ENCODE peak calls at places on chromosomes 7 and 10, in five cellular contexts. One of them, this sample, is unnamed.

GRCh38 chr10:97892506-97892905 is 42.9 kb downstream of the GOLGA7B start:
- DNase-seq in stimulated activated CD4-positive, alpha-beta T cell treated with anti-CD3 and anti-CD28 coated beads, Interleukin-4, amount 100 ng/mL, for 1 hour: no peak
- DNase-seq in astrocyte of the spinal cord: no peak
- DNase-seq in activated T-cell treated with anti-CD3 and anti-CD28 coated beads for 1 hour: no peak
- DNase-seq in iPS-NIHi11: no peak
- DNase-seq in this sample: no peak

GRCh38 chr7:139680676-139681462 is 96.9 kb downstream of the HIPK2 start:
- DNase-seq in stimulated activated CD4-positive, alpha-beta T cell treated with anti-CD3 and anti-CD28 coated beads, Interleukin-4, amount 100 ng/mL, for 1 hour: peak; percentile 66
- DNase-seq in astrocyte of the spinal cord: peak; percentile 97
- DNase-seq in activated T-cell treated with anti-CD3 and anti-CD28 coated beads for 1 hour: peak; percentile 18
- DNase-seq in iPS-NIHi11: no peak
- DNase-seq in this sample: peak; percentile 56

GRCh38 chr10:6300106-6300783 is 97.5 kb downstream of the PFKFB3 start:
- DNase-seq in stimulated activated CD4-positive, alpha-beta T cell treated with anti-CD3 and anti-CD28 coated beads, Interleukin-4, amount 100 ng/mL, for 1 hour: no peak
- DNase-seq in astrocyte of the spinal cord: peak; percentile 73
- DNase-seq in activated T-cell treated with anti-CD3 and anti-CD28 coated beads for 1 hour: no peak
- DNase-seq in iPS-NIHi11: no peak
- DNase-seq in this sample: peak; percentile 25

GRCh38 chr7:17044868-17045267 is 163.1 kb upstream of the AGR3 start:
- DNase-seq in stimulated activated CD4-positive, alpha-beta T cell treated with anti-CD3 and anti-CD28 coated beads, Interleukin-4, amount 100 ng/mL, for 1 hour: no peak
- DNase-seq in astrocyte of the spinal cord: no peak
- DNase-seq in activated T-cell treated with anti-CD3 and anti-CD28 coated beads for 1 hour: no peak
- DNase-seq in iPS-NIHi11: no peak
- DNase-seq in this sample: no peak

GRCh38 chr7:24756989-24757798 is at the start of gene GSDME:
- DNase-seq in stimulated activated CD4-positive, alpha-beta T cell treated with anti-CD3 and anti-CD28 coated beads, Interleukin-4, amount 100 ng/mL, for 1 hour: peak; percentile 54
- DNase-seq in astrocyte of the spinal cord: peak; percentile 67
- DNase-seq in activated T-cell treated with anti-CD3 and anti-CD28 coated beads for 1 hour: peak; percentile 2
- DNase-seq in iPS-NIHi11: peak; percentile 83
- DNase-seq in this sample: peak; percentile 8

GRCh38 chr10:103506061-103506460 is 12.6 kb downstream of the NEURL1 start:
- DNase-seq in stimulated activated CD4-positive, alpha-beta T cell treated with anti-CD3 and anti-CD28 coated beads, Interleukin-4, amount 100 ng/mL, for 1 hour: no peak
- DNase-seq in astrocyte of the spinal cord: no peak
- DNase-seq in activated T-cell treated with anti-CD3 and anti-CD28 coated beads for 1 hour: no peak
- DNase-seq in iPS-NIHi11: no peak
- DNase-seq in this sample: no peak

GRCh38 chr10:113420733-113421200 is 132.1 kb upstream of the HABP2 start:
- DNase-seq in stimulated activated CD4-positive, alpha-beta T cell treated with anti-CD3 and anti-CD28 coated beads, Interleukin-4, amount 100 ng/mL, for 1 hour: no peak
- DNase-seq in astrocyte of the spinal cord: no peak
- DNase-seq in activated T-cell treated with anti-CD3 and anti-CD28 coated beads for 1 hour: no peak
- DNase-seq in iPS-NIHi11: no peak
- DNase-seq in this sample: no peak

GRCh38 chr7:80622531-80622930 is 15.9 kb upstream of the CD36 start:
- DNase-seq in stimulated activated CD4-positive, alpha-beta T cell treated with anti-CD3 and anti-CD28 coated beads, Interleukin-4, amount 100 ng/mL, for 1 hour: no peak
- DNase-seq in astrocyte of the spinal cord: peak; percentile 77
- DNase-seq in activated T-cell treated with anti-CD3 and anti-CD28 coated beads for 1 hour: no peak
- DNase-seq in iPS-NIHi11: no peak
- DNase-seq in this sample: no peak

GRCh38 chr10:125411724-125412123 is 251.4 kb upstream of the CTBP2 start:
- DNase-seq in stimulated activated CD4-positive, alpha-beta T cell treated with anti-CD3 and anti-CD28 coated beads, Interleukin-4, amount 100 ng/mL, for 1 hour: no peak
- DNase-seq in astrocyte of the spinal cord: peak; percentile 86
- DNase-seq in activated T-cell treated with anti-CD3 and anti-CD28 coated beads for 1 hour: no peak
- DNase-seq in iPS-NIHi11: no peak
- DNase-seq in this sample: no peak

GRCh38 chr7:112157072-112157471 is 49.1 kb downstream of the DOCK4 start:
- DNase-seq in stimulated activated CD4-positive, alpha-beta T cell treated with anti-CD3 and anti-CD28 coated beads, Interleukin-4, amount 100 ng/mL, for 1 hour: no peak
- DNase-seq in astrocyte of the spinal cord: peak; percentile 93
- DNase-seq in activated T-cell treated with anti-CD3 and anti-CD28 coated beads for 1 hour: no peak
- DNase-seq in iPS-NIHi11: no peak
- DNase-seq in this sample: no peak

GRCh38 chr10:133528296-133528844 is 1.2 kb downstream of the CYP2E1 start:
- DNase-seq in stimulated activated CD4-positive, alpha-beta T cell treated with anti-CD3 and anti-CD28 coated beads, Interleukin-4, amount 100 ng/mL, for 1 hour: no peak
- DNase-seq in astrocyte of the spinal cord: no peak
- DNase-seq in activated T-cell treated with anti-CD3 and anti-CD28 coated beads for 1 hour: no peak
- DNase-seq in iPS-NIHi11: no peak
- DNase-seq in this sample: no peak

GRCh38 chr7:130887182-130888016 is 153.4 kb upstream of the KLF14 start:
- DNase-seq in stimulated activated CD4-positive, alpha-beta T cell treated with anti-CD3 and anti-CD28 coated beads, Interleukin-4, amount 100 ng/mL, for 1 hour: no peak
- DNase-seq in astrocyte of the spinal cord: peak; percentile 78
- DNase-seq in activated T-cell treated with anti-CD3 and anti-CD28 coated beads for 1 hour: no peak
- DNase-seq in iPS-NIHi11: no peak
- DNase-seq in this sample: no peak

GRCh38 chr10:9853405-9854010 is 1164.2 kb upstream of the CELF2 start:
- DNase-seq in stimulated activated CD4-positive, alpha-beta T cell treated with anti-CD3 and anti-CD28 coated beads, Interleukin-4, amount 100 ng/mL, for 1 hour: no peak
- DNase-seq in astrocyte of the spinal cord: no peak
- DNase-seq in activated T-cell treated with anti-CD3 and anti-CD28 coated beads for 1 hour: no peak
- DNase-seq in iPS-NIHi11: no peak
- DNase-seq in this sample: no peak

GRCh38 chr10:106560925-106561640 is 603.4 kb downstream of the SORCS1 start:
- DNase-seq in stimulated activated CD4-positive, alpha-beta T cell treated with anti-CD3 and anti-CD28 coated beads, Interleukin-4, amount 100 ng/mL, for 1 hour: no peak
- DNase-seq in astrocyte of the spinal cord: peak; percentile 84
- DNase-seq in activated T-cell treated with anti-CD3 and anti-CD28 coated beads for 1 hour: no peak
- DNase-seq in iPS-NIHi11: no peak
- DNase-seq in this sample: no peak

GRCh38 chr10:119166111-119166500 is 592 bp upstream of the SFXN4 start:
- DNase-seq in stimulated activated CD4-positive, alpha-beta T cell treated with anti-CD3 and anti-CD28 coated beads, Interleukin-4, amount 100 ng/mL, for 1 hour: no peak
- DNase-seq in astrocyte of the spinal cord: no peak
- DNase-seq in activated T-cell treated with anti-CD3 and anti-CD28 coated beads for 1 hour: no peak
- DNase-seq in iPS-NIHi11: no peak
- DNase-seq in this sample: no peak

GRCh38 chr10:92753865-92754264 is 64.1 kb downstream of the HHEX start:
- DNase-seq in stimulated activated CD4-positive, alpha-beta T cell treated with anti-CD3 and anti-CD28 coated beads, Interleukin-4, amount 100 ng/mL, for 1 hour: no peak
- DNase-seq in astrocyte of the spinal cord: no peak
- DNase-seq in activated T-cell treated with anti-CD3 and anti-CD28 coated beads for 1 hour: no peak
- DNase-seq in iPS-NIHi11: no peak
- DNase-seq in this sample: no peak

GRCh38 chr7:1596181-1597043 is 26.6 kb upstream of the PSMG3 start:
- DNase-seq in stimulated activated CD4-positive, alpha-beta T cell treated with anti-CD3 and anti-CD28 coated beads, Interleukin-4, amount 100 ng/mL, for 1 hour: no peak
- DNase-seq in astrocyte of the spinal cord: no peak
- DNase-seq in activated T-cell treated with anti-CD3 and anti-CD28 coated beads for 1 hour: no peak
- DNase-seq in iPS-NIHi11: no peak
- DNase-seq in this sample: no peak

GRCh38 chr7:129434172-129434845 is at the start of gene STRIP2:
- DNase-seq in stimulated activated CD4-positive, alpha-beta T cell treated with anti-CD3 and anti-CD28 coated beads, Interleukin-4, amount 100 ng/mL, for 1 hour: peak; percentile 95
- DNase-seq in astrocyte of the spinal cord: peak; percentile 78
- DNase-seq in activated T-cell treated with anti-CD3 and anti-CD28 coated beads for 1 hour: peak; percentile 85
- DNase-seq in iPS-NIHi11: peak; percentile 96
- DNase-seq in this sample: peak; percentile 92

GRCh38 chr7:130868150-130868549 is 134.1 kb upstream of the KLF14 start:
- DNase-seq in stimulated activated CD4-positive, alpha-beta T cell treated with anti-CD3 and anti-CD28 coated beads, Interleukin-4, amount 100 ng/mL, for 1 hour: no peak
- DNase-seq in astrocyte of the spinal cord: no peak
- DNase-seq in activated T-cell treated with anti-CD3 and anti-CD28 coated beads for 1 hour: no peak
- DNase-seq in iPS-NIHi11: no peak
- DNase-seq in this sample: no peak

GRCh38 chr7:74228951-74229900 is 19.4 kb downstream of the LAT2 start:
- DNase-seq in stimulated activated CD4-positive, alpha-beta T cell treated with anti-CD3 and anti-CD28 coated beads, Interleukin-4, amount 100 ng/mL, for 1 hour: no peak
- DNase-seq in astrocyte of the spinal cord: no peak
- DNase-seq in activated T-cell treated with anti-CD3 and anti-CD28 coated beads for 1 hour: no peak
- DNase-seq in iPS-NIHi11: no peak
- DNase-seq in this sample: no peak

GRCh38 chr10:34615770-34616169 is 199.3 kb downstream of the PARD3 start:
- DNase-seq in stimulated activated CD4-positive, alpha-beta T cell treated with anti-CD3 and anti-CD28 coated beads, Interleukin-4, amount 100 ng/mL, for 1 hour: no peak
- DNase-seq in astrocyte of the spinal cord: peak; percentile 18
- DNase-seq in activated T-cell treated with anti-CD3 and anti-CD28 coated beads for 1 hour: no peak
- DNase-seq in iPS-NIHi11: no peak
- DNase-seq in this sample: no peak

GRCh38 chr10:121930729-121931085 is 2.9 kb upstream of the ATE1 start:
- DNase-seq in stimulated activated CD4-positive, alpha-beta T cell treated with anti-CD3 and anti-CD28 coated beads, Interleukin-4, amount 100 ng/mL, for 1 hour: no peak
- DNase-seq in astrocyte of the spinal cord: no peak
- DNase-seq in activated T-cell treated with anti-CD3 and anti-CD28 coated beads for 1 hour: no peak
- DNase-seq in iPS-NIHi11: no peak
- DNase-seq in this sample: no peak

GRCh38 chr10:28429573-28430216 is 103.2 kb upstream of the WAC start:
- DNase-seq in stimulated activated CD4-positive, alpha-beta T cell treated with anti-CD3 and anti-CD28 coated beads, Interleukin-4, amount 100 ng/mL, for 1 hour: no peak
- DNase-seq in astrocyte of the spinal cord: no peak
- DNase-seq in activated T-cell treated with anti-CD3 and anti-CD28 coated beads for 1 hour: no peak
- DNase-seq in iPS-NIHi11: no peak
- DNase-seq in this sample: no peak

GRCh38 chr10:82267465-82267864 is 392.5 kb downstream of the NRG3 start:
- DNase-seq in stimulated activated CD4-positive, alpha-beta T cell treated with anti-CD3 and anti-CD28 coated beads, Interleukin-4, amount 100 ng/mL, for 1 hour: no peak
- DNase-seq in astrocyte of the spinal cord: no peak
- DNase-seq in activated T-cell treated with anti-CD3 and anti-CD28 coated beads for 1 hour: no peak
- DNase-seq in iPS-NIHi11: no peak
- DNase-seq in this sample: no peak

GRCh38 chr7:87370660-87371180 is 25.3 kb downstream of the CROT start:
- DNase-seq in stimulated activated CD4-positive, alpha-beta T cell treated with anti-CD3 and anti-CD28 coated beads, Interleukin-4, amount 100 ng/mL, for 1 hour: no peak
- DNase-seq in astrocyte of the spinal cord: peak; percentile 24
- DNase-seq in activated T-cell treated with anti-CD3 and anti-CD28 coated beads for 1 hour: no peak
- DNase-seq in iPS-NIHi11: no peak
- DNase-seq in this sample: no peak

GRCh38 chr7:139629392-139630082 is 106.1 kb downstream of the CLEC2L start:
- DNase-seq in stimulated activated CD4-positive, alpha-beta T cell treated with anti-CD3 and anti-CD28 coated beads, Interleukin-4, amount 100 ng/mL, for 1 hour: no peak
- DNase-seq in astrocyte of the spinal cord: no peak
- DNase-seq in activated T-cell treated with anti-CD3 and anti-CD28 coated beads for 1 hour: no peak
- DNase-seq in iPS-NIHi11: no peak
- DNase-seq in this sample: no peak

GRCh38 chr7:84100866-84101265 is 93.7 kb downstream of the SEMA3A start:
- DNase-seq in stimulated activated CD4-positive, alpha-beta T cell treated with anti-CD3 and anti-CD28 coated beads, Interleukin-4, amount 100 ng/mL, for 1 hour: no peak
- DNase-seq in astrocyte of the spinal cord: peak; percentile 40
- DNase-seq in activated T-cell treated with anti-CD3 and anti-CD28 coated beads for 1 hour: no peak
- DNase-seq in iPS-NIHi11: peak; percentile 26
- DNase-seq in this sample: no peak

GRCh38 chr10:628386-629045 is 61.0 kb downstream of the DIP2C start:
- DNase-seq in stimulated activated CD4-positive, alpha-beta T cell treated with anti-CD3 and anti-CD28 coated beads, Interleukin-4, amount 100 ng/mL, for 1 hour: no peak
- DNase-seq in astrocyte of the spinal cord: no peak
- DNase-seq in activated T-cell treated with anti-CD3 and anti-CD28 coated beads for 1 hour: no peak
- DNase-seq in iPS-NIHi11: no peak
- DNase-seq in this sample: no peak

GRCh38 chr7:50632561-50633413 is 67.6 kb upstream of the DDC start:
- DNase-seq in stimulated activated CD4-positive, alpha-beta T cell treated with anti-CD3 and anti-CD28 coated beads, Interleukin-4, amount 100 ng/mL, for 1 hour: peak; percentile 45
- DNase-seq in astrocyte of the spinal cord: peak; percentile 35
- DNase-seq in activated T-cell treated with anti-CD3 and anti-CD28 coated beads for 1 hour: peak; percentile 42
- DNase-seq in iPS-NIHi11: peak; percentile 66
- DNase-seq in this sample: peak; percentile 52

GRCh38 chr7:134636008-134636449 is 10.6 kb upstream of the BPGM start:
- DNase-seq in stimulated activated CD4-positive, alpha-beta T cell treated with anti-CD3 and anti-CD28 coated beads, Interleukin-4, amount 100 ng/mL, for 1 hour: no peak
- DNase-seq in astrocyte of the spinal cord: no peak
- DNase-seq in activated T-cell treated with anti-CD3 and anti-CD28 coated beads for 1 hour: no peak
- DNase-seq in iPS-NIHi11: no peak
- DNase-seq in this sample: no peak

GRCh38 chr7:17706734-17707133 is 233.6 kb downstream of the SNX13 start:
- DNase-seq in stimulated activated CD4-positive, alpha-beta T cell treated with anti-CD3 and anti-CD28 coated beads, Interleukin-4, amount 100 ng/mL, for 1 hour: peak; percentile 2
- DNase-seq in astrocyte of the spinal cord: peak; percentile 76
- DNase-seq in activated T-cell treated with anti-CD3 and anti-CD28 coated beads for 1 hour: no peak
- DNase-seq in iPS-NIHi11: peak; percentile 67
- DNase-seq in this sample: peak; percentile 13

GRCh38 chr10:77571490-77571889 is 66.1 kb downstream of the KCNMA1 start:
- DNase-seq in stimulated activated CD4-positive, alpha-beta T cell treated with anti-CD3 and anti-CD28 coated beads, Interleukin-4, amount 100 ng/mL, for 1 hour: no peak
- DNase-seq in astrocyte of the spinal cord: no peak
- DNase-seq in activated T-cell treated with anti-CD3 and anti-CD28 coated beads for 1 hour: no peak
- DNase-seq in iPS-NIHi11: peak; percentile 25
- DNase-seq in this sample: no peak

This sample was measured in CD8-positive, alpha-beta T cell.